ENCODE peak calls at places on chromosomes 16 and 17, in seven cellular contexts. S is heart left ventricle, R is prostate gland, E is uterus, U is breast epithelium, J is transverse colon, V is lower lobe of right lung. T is an unnamed sample.
A peak's percentile ranks its signal among the peaks of the same experiment; 100 is the strongest.

GRCh38 chr17:8503368-8503767 is 67.7 kb downstream of the NDEL1 start:
- DNase-seq in S (peak; percentile 69), R (no peak), E (no peak), U (no peak), J (no peak), V (no peak), T (no peak)

GRCh38 chr17:45983614-45984310 is 15.3 kb upstream of the STH start:
- DNase-seq in S (peak; percentile 13), R (no peak), E (no peak), U (no peak), J (no peak), V (no peak), T (no peak)

GRCh38 chr17:63116228-63116627 is 150.2 kb downstream of the TANC2 start:
- DNase-seq in S (no peak), R (no peak), E (no peak), U (no peak), J (no peak), V (no peak), T (no peak)

GRCh38 chr17:73042809-73043685 is 49.4 kb downstream of the SLC39A11 start:
- DNase-seq in S (no peak), R (no peak), E (no peak), U (no peak), J (no peak), V (no peak), T (no peak)

GRCh38 chr17:41738077-41738800 is 3.8 kb upstream of the HAP1 start:
- DNase-seq in S (peak; percentile 76), R (peak; percentile 63), E (peak; percentile 87), U (peak; percentile 83), J (peak; percentile 87), V (peak; percentile 85), T (no peak)

GRCh38 chr16:88805887-88806393 is 2.4 kb downstream of the CDT1 start:
- DNase-seq in S (no peak), R (no peak), E (no peak), U (no peak), J (no peak), V (no peak), T (peak; percentile 73)

GRCh38 chr17:81959362-81960129 is 1.4 kb downstream of the NOTUM start:
- DNase-seq in S (peak; percentile 79), R (peak; percentile 53), E (peak; percentile 67), U (peak; percentile 74), J (peak; percentile 82), V (peak; percentile 86), T (peak; percentile 73)

GRCh38 chr17:82615084-82616020 is 32.9 kb downstream of the WDR45B start:
- DNase-seq in S (no peak), R (no peak), E (no peak), U (no peak), J (no peak), V (no peak), T (no peak)

GRCh38 chr16:54158986-54159385 is 127.6 kb downstream of the IRX3 start:
- DNase-seq in S (no peak), R (no peak), E (no peak), U (no peak), J (no peak), V (no peak), T (no peak)

GRCh38 chr17:63985387-63986140 is 12.6 kb upstream of the PRR29 start:
- DNase-seq in S (no peak), R (no peak), E (no peak), U (no peak), J (no peak), V (no peak), T (no peak)

GRCh38 chr16:1310832-1311200 is 1.4 kb downstream of the UBE2I start:
- DNase-seq in S (no peak), R (no peak), E (no peak), U (no peak), J (no peak), V (no peak), T (no peak)

GRCh38 chr16:6682142-6682811 is 650.4 kb upstream of the RBFOX1 start:
- DNase-seq in S (peak; percentile 24), R (no peak), E (no peak), U (no peak), J (peak; percentile 26), V (peak; percentile 51), T (no peak)

GRCh38 chr17:78723957-78724356 is 58.1 kb downstream of the CYTH1 start:
- DNase-seq in S (no peak), R (no peak), E (no peak), U (no peak), J (no peak), V (no peak), T (no peak)

GRCh38 chr16:84881702-84882521 is 62.1 kb downstream of the CRISPLD2 start:
- DNase-seq in S (peak; percentile 48), R (no peak), E (peak; percentile 58), U (no peak), J (no peak), V (no peak), T (no peak)

GRCh38 chr17:75634376-75634740 is 1.1 kb downstream of the SMIM5 start:
- DNase-seq in S (peak; percentile 28), R (no peak), E (no peak), U (no peak), J (no peak), V (peak; percentile 47), T (no peak)

GRCh38 chr16:4372578-4373355 is 1.1 kb downstream of the VASN start:
- DNase-seq in S (peak; percentile 63), R (no peak), E (peak; percentile 69), U (no peak), J (no peak), V (no peak), T (no peak)

GRCh38 chr16:58421029-58421428 is 28.8 kb downstream of the GINS3 start:
- DNase-seq in S (no peak), R (no peak), E (no peak), U (no peak), J (no peak), V (no peak), T (no peak)

GRCh38 chr16:14505846-14506245 is 124.2 kb downstream of the PARN start:
- DNase-seq in S (no peak), R (peak; percentile 28), E (no peak), U (no peak), J (no peak), V (no peak), T (no peak)

GRCh38 chr16:28218109-28218508 is 6.3 kb upstream of the XPO6 start:
- DNase-seq in S (no peak), R (peak; percentile 19), E (no peak), U (no peak), J (peak; percentile 27), V (no peak), T (no peak)

GRCh38 chr17:29589524-29590260 is at the start of gene GIT1:
- DNase-seq in S (peak; percentile 93), R (peak; percentile 85), E (peak; percentile 86), U (no peak), J (peak; percentile 90), V (peak; percentile 90), T (no peak)

GRCh38 chr17:30236807-30237206 is 1.3 kb upstream of the SLC6A4 start:
- DNase-seq in S (peak; percentile 56), R (peak; percentile 29), E (peak; percentile 25), U (no peak), J (peak; percentile 66), V (peak; percentile 76), T (no peak)

GRCh38 chr17:43085489-43085888 is 39.7 kb downstream of the BRCA1 start:
- DNase-seq in S (no peak), R (no peak), E (no peak), U (no peak), J (no peak), V (no peak), T (no peak)

GRCh38 chr17:78922876-78923498 is 2.2 kb downstream of the TIMP2 start:
- DNase-seq in S (no peak), R (no peak), E (no peak), U (no peak), J (no peak), V (no peak), T (no peak)

GRCh38 chr17:15185625-15185991 is 79.5 kb downstream of the PMP22 start:
- DNase-seq in S (peak; percentile 47), R (no peak), E (no peak), U (no peak), J (peak; percentile 14), V (no peak), T (no peak)

GRCh38 chr17:74408262-74408661 is 23.6 kb upstream of the GPRC5C start:
- DNase-seq in S (no peak), R (no peak), E (no peak), U (no peak), J (no peak), V (peak; percentile 57), T (no peak)
- TF ChIP-seq CTCF in S (no peak), R (no peak), E (no peak), U (no peak), J (no peak), V (no peak), T (no peak)

GRCh38 chr16:30024451-30024850 is 1.5 kb downstream of the C16orf92 start:
- DNase-seq in S (no peak), R (no peak), E (no peak), U (no peak), J (no peak), V (no peak), T (no peak)
- H3K27me3 ChIP-seq in S (peaks cover 38% of the 10 kb centered on the region), R (peaks cover 2% of the 10 kb centered on the region), E (no peaks in the 10 kb centered on the region), U (no peaks in the 10 kb centered on the region), J (peaks cover 46% of the 10 kb centered on the region), V (peaks cover 34% of the 10 kb centered on the region), T (no peaks in the 10 kb centered on the region)

DNA sequence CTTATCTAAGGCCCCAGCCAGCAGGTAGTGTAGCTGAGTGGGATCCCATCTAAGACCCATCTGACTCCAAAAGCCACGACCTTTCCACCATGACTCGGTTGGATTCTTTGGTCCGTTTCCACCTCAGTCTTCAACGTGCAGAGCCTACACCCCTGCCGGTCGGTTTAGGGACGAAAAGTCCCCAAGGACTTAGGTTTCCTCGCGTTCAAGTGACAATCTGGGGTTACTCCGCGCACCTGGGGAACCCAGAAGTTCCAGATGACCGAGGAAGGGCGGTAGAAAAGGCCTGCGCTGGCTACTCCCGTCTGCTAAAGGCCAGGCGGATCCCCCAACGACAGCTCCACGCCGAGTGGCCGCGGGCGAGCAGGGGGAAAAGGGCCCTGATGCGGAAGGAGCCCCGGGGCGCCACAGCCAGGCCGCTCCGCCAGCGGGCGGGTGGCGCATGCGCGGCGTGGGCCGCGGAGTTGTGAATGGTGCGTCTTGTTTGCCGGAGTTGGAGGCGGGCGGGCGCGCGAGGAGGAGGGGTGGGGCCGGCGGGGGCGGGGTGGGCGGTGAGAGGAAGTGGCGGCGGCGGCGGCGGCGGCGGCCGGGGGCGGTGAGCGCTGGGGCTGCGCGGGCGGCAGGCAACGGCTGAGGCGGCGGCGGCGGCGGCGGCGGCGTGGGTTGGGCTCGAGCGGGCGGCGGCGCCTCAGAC is at the start of gene CBFB:
- DNase-seq in S (peak; percentile 94), R (peak; percentile 90), E (peak; percentile 91), U (peak; percentile 88), J (peak; percentile 93), V (peak; percentile 95), T (peak; percentile 92)
- H3K4me1 ChIP-seq in S (peaks cover 36% of the 10 kb centered on the region), R (no peaks in the 10 kb centered on the region), E (peaks cover 5% of the 10 kb centered on the region), U (peaks cover 5% of the 10 kb centered on the region), J (peaks cover 22% of the 10 kb centered on the region), V (peaks cover 34% of the 10 kb centered on the region), T (no peaks in the 10 kb centered on the region)

DNA sequence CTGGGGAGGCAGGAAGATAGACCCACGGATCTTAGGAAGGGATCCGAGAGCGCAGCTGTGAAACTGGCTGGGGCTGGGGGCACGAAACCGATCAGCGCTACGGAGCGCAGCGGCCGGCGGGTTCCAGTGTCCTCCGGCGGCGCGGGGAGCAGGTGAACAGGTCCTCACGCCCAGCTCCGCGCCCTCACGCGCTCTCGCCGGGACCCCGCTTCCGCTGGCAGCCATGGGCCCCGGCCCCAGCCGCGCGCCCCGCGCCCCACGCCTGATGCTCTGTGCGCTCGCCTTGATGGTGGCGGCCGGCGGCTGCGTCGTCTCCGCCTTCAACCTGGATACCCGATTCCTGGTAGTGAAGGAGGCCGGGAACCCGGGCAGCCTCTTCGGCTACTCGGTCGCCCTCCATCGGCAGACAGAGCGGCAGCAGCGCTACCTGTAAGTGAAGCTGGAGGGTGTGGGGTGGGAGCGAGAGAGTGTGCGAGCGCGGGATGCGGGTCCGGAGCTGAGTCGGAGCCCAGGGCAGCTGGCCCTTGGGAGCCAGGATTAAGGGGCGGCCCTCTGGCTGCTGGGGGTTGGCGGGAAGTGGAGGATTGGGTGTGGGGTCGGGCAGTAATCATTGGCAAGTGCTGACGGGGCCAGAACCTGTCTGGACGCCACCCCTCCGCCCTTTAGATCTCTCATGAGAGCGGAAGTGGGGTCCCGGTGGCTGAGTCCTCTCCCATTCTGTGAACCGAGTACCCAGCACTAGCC is 479 bp downstream of the ITGA3 start:
- DNase-seq in S (peak; percentile 71), R (peak; percentile 74), E (peak; percentile 69), U (peak; percentile 79), J (peak; percentile 71), V (peak; percentile 80), T (no peak)
- TF ChIP-seq CTCF in S (peak; percentile 21), R (peak; percentile 64), E (peak; percentile 57), U (peak; percentile 36), J (no peak), V (peak; percentile 39), T (peak; percentile 20)